ENCODE peak calls at places on chromosomes 7 and 10, in five cellular contexts. C is PC-3, L is iPS DF 6.9, X is cardiac muscle cell, T is fibroblast of lung. D is an unnamed sample.

GRCh38 chr7:157955383-157955999 is 618.7 kb downstream of the DNAJB6 start:
- DNase-seq in T (no peak), X (no peak), L (no peak), C (peak), D (no peak)

GRCh38 chr10:102780246-102780645 is 36.5 kb downstream of the WBP1L start:
- DNase-seq in L (no peak), X (no peak), C (peak), T (peak), D (no peak)

GRCh38 chr7:749121-749520 is 22.0 kb upstream of the PRKAR1B start:
- DNase-seq in C (no peak), L (no peak), X (peak), T (peak), D (peak)

GRCh38 chr10:58742141-58742540 is 229.5 kb downstream of the BICC1 start:
- DNase-seq in C (no peak), L (no peak), X (no peak), T (peak), D (no peak)

GRCh38 chr7:2245883-2246679 is 4.1 kb downstream of the NUDT1 start:
- DNase-seq in T (no peak), X (peak), C (no peak), L (no peak), D (peak)

GRCh38 chr7:44639701-44640321 is 33.4 kb downstream of the OGDH start:
- DNase-seq in L (no peak), T (peak), X (peak), C (peak), D (peak)

GRCh38 chr10:44306147-44306710 is 78.7 kb downstream of the CXCL12 start:
- DNase-seq in L (no peak), X (peak), C (peak), T (peak), D (no peak)

GRCh38 chr10:111598433-111599059 is 521.7 kb downstream of the ADRA2A start:
- DNase-seq in T (peak), L (peak), X (peak), C (peak), D (peak)

GRCh38 chr10:92990615-92991014 is 70.0 kb upstream of the CYP26C1 start:
- DNase-seq in T (peak), L (no peak), C (peak), X (peak), D (no peak)

GRCh38 chr10:29714096-29714874 is 79.5 kb upstream of the SVIL start:
- DNase-seq in T (peak), C (peak), L (no peak), X (peak), D (no peak)

GRCh38 chr7:5594616-5595544 is 171.2 kb upstream of the TNRC18 start:
- DNase-seq in L (no peak), X (peak), C (peak), T (peak), D (no peak)

GRCh38 chr7:5671053-5671452 is 110.4 kb downstream of the RNF216 start:
- DNase-seq in L (no peak), T (no peak), X (no peak), C (no peak), D (no peak)

GRCh38 chr10:62511656-62512055 is 137.5 kb downstream of the ZNF365 start:
- DNase-seq in C (no peak), X (no peak), L (no peak), T (peak), D (no peak)

GRCh38 chr7:108623220-108623619 is 53.5 kb downstream of the DNAJB9 start:
- DNase-seq in L (no peak), C (no peak), T (no peak), X (peak), D (no peak)

GRCh38 chr10:132867801-132868644 is 74.3 kb downstream of the CFAP46 start:
- DNase-seq in C (no peak), L (no peak), T (no peak), X (no peak), D (no peak)

GRCh38 chr10:3813986-3814831 is 29.2 kb upstream of the KLF6 start:
- DNase-seq in T (peak), L (no peak), X (peak), C (no peak), D (peak)

GRCh38 chr10:3813267-3813666 is 28.3 kb upstream of the KLF6 start:
- DNase-seq in X (no peak), L (no peak), C (no peak), T (no peak), D (no peak)

GRCh38 chr10:3811331-3811870 is 26.4 kb upstream of the KLF6 start:
- DNase-seq in C (peak), X (peak), T (peak), L (no peak), D (peak)

GRCh38 chr10:3814832-3815209 is 29.8 kb upstream of the KLF6 start:
- DNase-seq in C (no peak), L (no peak), T (no peak), X (no peak), D (no peak)

DNA sequence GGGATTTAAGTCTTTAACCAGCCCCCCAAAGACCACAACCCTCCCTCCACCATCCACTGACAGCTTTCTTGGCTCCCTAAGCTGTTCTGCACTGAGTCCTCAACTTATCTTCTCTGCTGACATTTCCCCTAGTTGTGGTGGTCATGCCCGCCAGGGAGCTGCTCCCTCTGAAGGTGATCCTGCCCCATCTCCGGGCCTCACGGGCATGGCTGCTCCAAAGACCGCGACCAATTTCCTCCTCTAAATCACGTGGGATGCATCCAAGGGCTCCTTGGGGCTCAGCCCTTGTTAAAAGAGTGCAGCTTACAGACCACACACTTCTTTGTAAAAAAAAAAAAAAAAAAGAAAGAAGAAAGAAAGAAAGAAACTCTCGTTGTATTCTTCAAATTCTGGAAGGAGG is 27.1 kb upstream of the KLF6 start:
- DNase-seq in X (no peak), L (no peak), T (no peak), C (no peak), D (peak)
- H3K27ac ChIP-seq in X (no peak), L (no peak), T (peak), C (peak), D (peak)

GRCh38 chr10:73858013-73858708 is 16.2 kb downstream of the CAMK2G start:
- DNase-seq in C (no peak), L (no peak), T (peak), X (no peak), D (no peak)
- H3K27ac ChIP-seq in C (no peak), L (no peak), T (no peak), X (no peak), D (no peak)

GRCh38 chr7:26398436-26399308 is 107.0 kb downstream of the SNX10 start:
- DNase-seq in T (peak), C (peak), L (no peak), X (peak), D (peak)
- H3K27ac ChIP-seq in T (no peak), C (peak), L (no peak), X (peak), D (no peak)

GRCh38 chr10:99341248-99341647 is 12.1 kb downstream of the CNNM1 start:
- DNase-seq in T (no peak), L (no peak), C (no peak), X (no peak), D (no peak)
- H3K27ac ChIP-seq in T (peak), L (no peak), C (no peak), X (no peak), D (no peak)

GRCh38 chr10:71745659-71746250 is 26.2 kb upstream of the C10orf105 start:
- DNase-seq in X (no peak), T (no peak), C (no peak), L (no peak), D (no peak)
- H3K27ac ChIP-seq in X (peak), T (no peak), C (no peak), L (no peak), D (no peak)